ENCODE peak calls at places on chromosomes 5 and 9, in ten cellular contexts. One of them, this sample, is unnamed.

GRCh38 chr5:15823413-15823812 is 323.4 kb downstream of the FBXL7 start:
- DNase-seq in tibial artery: no peak
- DNase-seq in astrocyte of the cerebellum: no peak
- DNase-seq in HS-5: no peak
- DNase-seq in activated T-cell treated with anti-CD3 and anti-CD28 coated beads for 1 hour: no peak
- DNase-seq in lung microvascular endothelial cell: no peak
- DNase-seq in naive thymus-derived CD8-positive, alpha-beta T cell: no peak
- DNase-seq in NCI-H1694 treated with DMSO at 0.1 percent for 48 hours: no peak
- DNase-seq in small intestine: no peak
- DNase-seq in iPS-NIHi11: no peak
- DNase-seq in this sample: no peak

GRCh38 chr5:172284275-172284971 is 859 bp upstream of the UBTD2 start:
- DNase-seq in iPS-NIHi11: no peak
- DNase-seq in HS-5: no peak
- DNase-seq in NCI-H1694 treated with DMSO at 0.1 percent for 48 hours: no peak
- DNase-seq in lung microvascular endothelial cell: peak
- DNase-seq in astrocyte of the cerebellum: no peak
- DNase-seq in activated T-cell treated with anti-CD3 and anti-CD28 coated beads for 1 hour: peak
- DNase-seq in naive thymus-derived CD8-positive, alpha-beta T cell: no peak
- DNase-seq in tibial artery: peak
- DNase-seq in small intestine: peak
- DNase-seq in this sample: peak

GRCh38 chr9:98807070-98807810 is at the start of gene GALNT12:
- DNase-seq in astrocyte of the cerebellum: no peak
- DNase-seq in HS-5: no peak
- DNase-seq in NCI-H1694 treated with DMSO at 0.1 percent for 48 hours: peak
- DNase-seq in tibial artery: no peak
- DNase-seq in iPS-NIHi11: peak
- DNase-seq in activated T-cell treated with anti-CD3 and anti-CD28 coated beads for 1 hour: peak
- DNase-seq in naive thymus-derived CD8-positive, alpha-beta T cell: peak
- DNase-seq in small intestine: peak
- DNase-seq in lung microvascular endothelial cell: no peak
- DNase-seq in this sample: no peak

GRCh38 chr5:58056546-58056945 is 403.3 kb downstream of the PLK2 start:
- DNase-seq in activated T-cell treated with anti-CD3 and anti-CD28 coated beads for 1 hour: no peak
- DNase-seq in iPS-NIHi11: no peak
- DNase-seq in lung microvascular endothelial cell: peak
- DNase-seq in small intestine: no peak
- DNase-seq in naive thymus-derived CD8-positive, alpha-beta T cell: no peak
- DNase-seq in tibial artery: no peak
- DNase-seq in astrocyte of the cerebellum: peak
- DNase-seq in NCI-H1694 treated with DMSO at 0.1 percent for 48 hours: no peak
- DNase-seq in HS-5: no peak
- DNase-seq in this sample: no peak

GRCh38 chr5:172902497-172903472 is 56.4 kb upstream of the RPL26L1 start:
- DNase-seq in tibial artery: peak
- DNase-seq in iPS-NIHi11: peak
- DNase-seq in HS-5: no peak
- DNase-seq in small intestine: peak
- DNase-seq in NCI-H1694 treated with DMSO at 0.1 percent for 48 hours: peak
- DNase-seq in lung microvascular endothelial cell: peak
- DNase-seq in naive thymus-derived CD8-positive, alpha-beta T cell: no peak
- DNase-seq in activated T-cell treated with anti-CD3 and anti-CD28 coated beads for 1 hour: no peak
- DNase-seq in astrocyte of the cerebellum: peak
- DNase-seq in this sample: peak

GRCh38 chr9:112334319-112334828 is 955 bp upstream of the PTBP3 start:
- DNase-seq in iPS-NIHi11: no peak
- DNase-seq in astrocyte of the cerebellum: no peak
- DNase-seq in tibial artery: no peak
- DNase-seq in naive thymus-derived CD8-positive, alpha-beta T cell: peak
- DNase-seq in NCI-H1694 treated with DMSO at 0.1 percent for 48 hours: no peak
- DNase-seq in lung microvascular endothelial cell: peak
- DNase-seq in HS-5: no peak
- DNase-seq in small intestine: peak
- DNase-seq in activated T-cell treated with anti-CD3 and anti-CD28 coated beads for 1 hour: peak
- DNase-seq in this sample: no peak

GRCh38 chr9:107243757-107244156 is 39.3 kb upstream of the RAD23B start:
- DNase-seq in naive thymus-derived CD8-positive, alpha-beta T cell: no peak
- DNase-seq in HS-5: peak
- DNase-seq in iPS-NIHi11: no peak
- DNase-seq in astrocyte of the cerebellum: peak
- DNase-seq in NCI-H1694 treated with DMSO at 0.1 percent for 48 hours: no peak
- DNase-seq in small intestine: peak
- DNase-seq in lung microvascular endothelial cell: no peak
- DNase-seq in activated T-cell treated with anti-CD3 and anti-CD28 coated beads for 1 hour: no peak
- DNase-seq in tibial artery: no peak
- DNase-seq in this sample: no peak

GRCh38 chr9:128043467-128043868 is 23.7 kb downstream of the NAIF1 start:
- DNase-seq in activated T-cell treated with anti-CD3 and anti-CD28 coated beads for 1 hour: no peak
- DNase-seq in NCI-H1694 treated with DMSO at 0.1 percent for 48 hours: no peak
- DNase-seq in tibial artery: no peak
- DNase-seq in naive thymus-derived CD8-positive, alpha-beta T cell: no peak
- DNase-seq in iPS-NIHi11: peak
- DNase-seq in HS-5: no peak
- DNase-seq in lung microvascular endothelial cell: no peak
- DNase-seq in small intestine: peak
- DNase-seq in astrocyte of the cerebellum: no peak
- DNase-seq in this sample: no peak

GRCh38 chr9:129317179-129318011 is 139.3 kb upstream of the IER5L start:
- DNase-seq in small intestine: peak
- DNase-seq in lung microvascular endothelial cell: peak
- DNase-seq in NCI-H1694 treated with DMSO at 0.1 percent for 48 hours: peak
- DNase-seq in tibial artery: peak
- DNase-seq in HS-5: no peak
- DNase-seq in activated T-cell treated with anti-CD3 and anti-CD28 coated beads for 1 hour: no peak
- DNase-seq in astrocyte of the cerebellum: no peak
- DNase-seq in naive thymus-derived CD8-positive, alpha-beta T cell: no peak
- DNase-seq in iPS-NIHi11: peak
- DNase-seq in this sample: peak

GRCh38 chr5:76065258-76065657 is 17.9 kb upstream of the SV2C start:
- DNase-seq in HS-5: no peak
- DNase-seq in lung microvascular endothelial cell: no peak
- DNase-seq in tibial artery: no peak
- DNase-seq in naive thymus-derived CD8-positive, alpha-beta T cell: no peak
- DNase-seq in iPS-NIHi11: no peak
- DNase-seq in activated T-cell treated with anti-CD3 and anti-CD28 coated beads for 1 hour: no peak
- DNase-seq in astrocyte of the cerebellum: no peak
- DNase-seq in small intestine: peak
- DNase-seq in NCI-H1694 treated with DMSO at 0.1 percent for 48 hours: no peak
- DNase-seq in this sample: no peak

GRCh38 chr5:35367534-35367933 is 137.2 kb upstream of the PRLR start:
- DNase-seq in iPS-NIHi11: no peak
- DNase-seq in HS-5: no peak
- DNase-seq in NCI-H1694 treated with DMSO at 0.1 percent for 48 hours: no peak
- DNase-seq in naive thymus-derived CD8-positive, alpha-beta T cell: no peak
- DNase-seq in activated T-cell treated with anti-CD3 and anti-CD28 coated beads for 1 hour: no peak
- DNase-seq in tibial artery: no peak
- DNase-seq in astrocyte of the cerebellum: no peak
- DNase-seq in small intestine: no peak
- DNase-seq in lung microvascular endothelial cell: no peak
- DNase-seq in this sample: no peak

GRCh38 chr9:125061391-125061790 is 81.9 kb downstream of the SCAI start:
- DNase-seq in NCI-H1694 treated with DMSO at 0.1 percent for 48 hours: no peak
- DNase-seq in small intestine: no peak
- DNase-seq in astrocyte of the cerebellum: no peak
- DNase-seq in iPS-NIHi11: no peak
- DNase-seq in HS-5: no peak
- DNase-seq in activated T-cell treated with anti-CD3 and anti-CD28 coated beads for 1 hour: no peak
- DNase-seq in naive thymus-derived CD8-positive, alpha-beta T cell: no peak
- DNase-seq in tibial artery: no peak
- DNase-seq in lung microvascular endothelial cell: no peak
- DNase-seq in this sample: no peak

GRCh38 chr9:130770679-130771442 is 64.2 kb upstream of the ABL1 start:
- DNase-seq in NCI-H1694 treated with DMSO at 0.1 percent for 48 hours: peak
- DNase-seq in activated T-cell treated with anti-CD3 and anti-CD28 coated beads for 1 hour: no peak
- DNase-seq in tibial artery: no peak
- DNase-seq in small intestine: peak
- DNase-seq in naive thymus-derived CD8-positive, alpha-beta T cell: peak
- DNase-seq in iPS-NIHi11: peak
- DNase-seq in lung microvascular endothelial cell: peak
- DNase-seq in astrocyte of the cerebellum: peak
- DNase-seq in HS-5: no peak
- DNase-seq in this sample: no peak

GRCh38 chr5:82349651-82350050 is 71.5 kb upstream of the RPS23 start:
- DNase-seq in activated T-cell treated with anti-CD3 and anti-CD28 coated beads for 1 hour: peak
- DNase-seq in astrocyte of the cerebellum: no peak
- DNase-seq in HS-5: no peak
- DNase-seq in lung microvascular endothelial cell: peak
- DNase-seq in naive thymus-derived CD8-positive, alpha-beta T cell: no peak
- DNase-seq in small intestine: no peak
- DNase-seq in tibial artery: peak
- DNase-seq in NCI-H1694 treated with DMSO at 0.1 percent for 48 hours: peak
- DNase-seq in iPS-NIHi11: peak
- DNase-seq in this sample: no peak

GRCh38 chr5:151014680-151015343 is 5.6 kb upstream of the GPX3 start:
- DNase-seq in astrocyte of the cerebellum: no peak
- DNase-seq in iPS-NIHi11: no peak
- DNase-seq in NCI-H1694 treated with DMSO at 0.1 percent for 48 hours: no peak
- DNase-seq in naive thymus-derived CD8-positive, alpha-beta T cell: no peak
- DNase-seq in tibial artery: no peak
- DNase-seq in activated T-cell treated with anti-CD3 and anti-CD28 coated beads for 1 hour: no peak
- DNase-seq in small intestine: no peak
- DNase-seq in HS-5: no peak
- DNase-seq in lung microvascular endothelial cell: no peak
- DNase-seq in this sample: no peak

GRCh38 chr5:140833993-140834392 is at the start of gene PCDHA7:
- DNase-seq in activated T-cell treated with anti-CD3 and anti-CD28 coated beads for 1 hour: no peak
- DNase-seq in lung microvascular endothelial cell: peak
- DNase-seq in astrocyte of the cerebellum: no peak
- DNase-seq in tibial artery: no peak
- DNase-seq in iPS-NIHi11: no peak
- DNase-seq in naive thymus-derived CD8-positive, alpha-beta T cell: no peak
- DNase-seq in NCI-H1694 treated with DMSO at 0.1 percent for 48 hours: no peak
- DNase-seq in HS-5: no peak
- DNase-seq in small intestine: no peak
- DNase-seq in this sample: no peak

GRCh38 chr9:100425758-100426157 is 1.2 kb upstream of the MSANTD3 start:
- DNase-seq in tibial artery: no peak
- DNase-seq in HS-5: no peak
- DNase-seq in astrocyte of the cerebellum: no peak
- DNase-seq in activated T-cell treated with anti-CD3 and anti-CD28 coated beads for 1 hour: no peak
- DNase-seq in lung microvascular endothelial cell: peak
- DNase-seq in naive thymus-derived CD8-positive, alpha-beta T cell: no peak
- DNase-seq in NCI-H1694 treated with DMSO at 0.1 percent for 48 hours: no peak
- DNase-seq in small intestine: no peak
- DNase-seq in iPS-NIHi11: no peak
- DNase-seq in this sample: no peak

GRCh38 chr9:97220894-97221477 is 86.5 kb upstream of the CCDC180 start:
- DNase-seq in activated T-cell treated with anti-CD3 and anti-CD28 coated beads for 1 hour: no peak
- DNase-seq in small intestine: no peak
- DNase-seq in naive thymus-derived CD8-positive, alpha-beta T cell: no peak
- DNase-seq in astrocyte of the cerebellum: no peak
- DNase-seq in lung microvascular endothelial cell: no peak
- DNase-seq in NCI-H1694 treated with DMSO at 0.1 percent for 48 hours: no peak
- DNase-seq in iPS-NIHi11: peak
- DNase-seq in tibial artery: no peak
- DNase-seq in HS-5: no peak
- DNase-seq in this sample: no peak

GRCh38 chr9:80158150-80158549 is 586.4 kb downstream of the TLE4 start:
- DNase-seq in naive thymus-derived CD8-positive, alpha-beta T cell: no peak
- DNase-seq in astrocyte of the cerebellum: no peak
- DNase-seq in tibial artery: no peak
- DNase-seq in NCI-H1694 treated with DMSO at 0.1 percent for 48 hours: no peak
- DNase-seq in small intestine: no peak
- DNase-seq in HS-5: no peak
- DNase-seq in activated T-cell treated with anti-CD3 and anti-CD28 coated beads for 1 hour: no peak
- DNase-seq in iPS-NIHi11: no peak
- DNase-seq in lung microvascular endothelial cell: no peak
- DNase-seq in this sample: no peak

GRCh38 chr9:123548749-123549545 is 192.9 kb downstream of the CRB2 start:
- DNase-seq in NCI-H1694 treated with DMSO at 0.1 percent for 48 hours: no peak
- DNase-seq in lung microvascular endothelial cell: no peak
- DNase-seq in HS-5: no peak
- DNase-seq in iPS-NIHi11: no peak
- DNase-seq in tibial artery: no peak
- DNase-seq in naive thymus-derived CD8-positive, alpha-beta T cell: no peak
- DNase-seq in small intestine: no peak
- DNase-seq in astrocyte of the cerebellum: no peak
- DNase-seq in activated T-cell treated with anti-CD3 and anti-CD28 coated beads for 1 hour: no peak
- DNase-seq in this sample: no peak

GRCh38 chr5:136701191-136701590 is 335.8 kb upstream of the TRPC7 start:
- DNase-seq in NCI-H1694 treated with DMSO at 0.1 percent for 48 hours: no peak
- DNase-seq in HS-5: no peak
- DNase-seq in small intestine: no peak
- DNase-seq in astrocyte of the cerebellum: no peak
- DNase-seq in iPS-NIHi11: no peak
- DNase-seq in activated T-cell treated with anti-CD3 and anti-CD28 coated beads for 1 hour: no peak
- DNase-seq in naive thymus-derived CD8-positive, alpha-beta T cell: no peak
- DNase-seq in tibial artery: no peak
- DNase-seq in lung microvascular endothelial cell: no peak
- DNase-seq in this sample: no peak

GRCh38 chr9:133491656-133491925 is 12.7 kb upstream of the SLC2A6 start:
- DNase-seq in activated T-cell treated with anti-CD3 and anti-CD28 coated beads for 1 hour: no peak
- DNase-seq in tibial artery: no peak
- DNase-seq in lung microvascular endothelial cell: no peak
- DNase-seq in HS-5: no peak
- DNase-seq in iPS-NIHi11: no peak
- DNase-seq in small intestine: no peak
- DNase-seq in naive thymus-derived CD8-positive, alpha-beta T cell: no peak
- DNase-seq in astrocyte of the cerebellum: no peak
- DNase-seq in NCI-H1694 treated with DMSO at 0.1 percent for 48 hours: no peak
- DNase-seq in this sample: no peak

GRCh38 chr5:56527174-56527573 is 288.2 kb upstream of the MAP3K1 start:
- DNase-seq in HS-5: no peak
- DNase-seq in NCI-H1694 treated with DMSO at 0.1 percent for 48 hours: no peak
- DNase-seq in naive thymus-derived CD8-positive, alpha-beta T cell: no peak
- DNase-seq in iPS-NIHi11: no peak
- DNase-seq in tibial artery: no peak
- DNase-seq in activated T-cell treated with anti-CD3 and anti-CD28 coated beads for 1 hour: no peak
- DNase-seq in small intestine: peak
- DNase-seq in lung microvascular endothelial cell: no peak
- DNase-seq in astrocyte of the cerebellum: no peak
- DNase-seq in this sample: no peak

GRCh38 chr9:16133556-16134227 is 580.8 kb downstream of the CCDC171 start:
- DNase-seq in small intestine: peak
- DNase-seq in tibial artery: peak
- DNase-seq in astrocyte of the cerebellum: no peak
- DNase-seq in iPS-NIHi11: peak
- DNase-seq in HS-5: no peak
- DNase-seq in activated T-cell treated with anti-CD3 and anti-CD28 coated beads for 1 hour: no peak
- DNase-seq in NCI-H1694 treated with DMSO at 0.1 percent for 48 hours: peak
- DNase-seq in lung microvascular endothelial cell: peak
- DNase-seq in naive thymus-derived CD8-positive, alpha-beta T cell: peak
- DNase-seq in this sample: no peak

GRCh38 chr9:72687331-72687730 is 165.9 kb downstream of the TMC1 start:
- DNase-seq in small intestine: no peak
- DNase-seq in tibial artery: no peak
- DNase-seq in activated T-cell treated with anti-CD3 and anti-CD28 coated beads for 1 hour: no peak
- DNase-seq in NCI-H1694 treated with DMSO at 0.1 percent for 48 hours: no peak
- DNase-seq in astrocyte of the cerebellum: no peak
- DNase-seq in HS-5: no peak
- DNase-seq in iPS-NIHi11: no peak
- DNase-seq in naive thymus-derived CD8-positive, alpha-beta T cell: no peak
- DNase-seq in lung microvascular endothelial cell: no peak
- DNase-seq in this sample: no peak

GRCh38 chr9:137387034-137387890 is 35.7 kb downstream of the EXD3 start:
- DNase-seq in astrocyte of the cerebellum: no peak
- DNase-seq in activated T-cell treated with anti-CD3 and anti-CD28 coated beads for 1 hour: peak
- DNase-seq in iPS-NIHi11: no peak
- DNase-seq in small intestine: no peak
- DNase-seq in tibial artery: no peak
- DNase-seq in HS-5: no peak
- DNase-seq in NCI-H1694 treated with DMSO at 0.1 percent for 48 hours: no peak
- DNase-seq in naive thymus-derived CD8-positive, alpha-beta T cell: peak
- DNase-seq in lung microvascular endothelial cell: peak
- DNase-seq in this sample: no peak

GRCh38 chr5:105877592-105877991 is 1793.1 kb downstream of the EFNA5 start:
- DNase-seq in NCI-H1694 treated with DMSO at 0.1 percent for 48 hours: no peak
- DNase-seq in iPS-NIHi11: peak
- DNase-seq in tibial artery: no peak
- DNase-seq in astrocyte of the cerebellum: no peak
- DNase-seq in HS-5: no peak
- DNase-seq in lung microvascular endothelial cell: no peak
- DNase-seq in small intestine: no peak
- DNase-seq in naive thymus-derived CD8-positive, alpha-beta T cell: no peak
- DNase-seq in activated T-cell treated with anti-CD3 and anti-CD28 coated beads for 1 hour: no peak
- DNase-seq in this sample: no peak

GRCh38 chr5:16265141-16265540 is 85.5 kb upstream of the MARCHF11 start:
- DNase-seq in naive thymus-derived CD8-positive, alpha-beta T cell: no peak
- DNase-seq in tibial artery: no peak
- DNase-seq in HS-5: no peak
- DNase-seq in activated T-cell treated with anti-CD3 and anti-CD28 coated beads for 1 hour: no peak
- DNase-seq in NCI-H1694 treated with DMSO at 0.1 percent for 48 hours: no peak
- DNase-seq in lung microvascular endothelial cell: no peak
- DNase-seq in astrocyte of the cerebellum: no peak
- DNase-seq in small intestine: no peak
- DNase-seq in iPS-NIHi11: no peak
- DNase-seq in this sample: no peak